ENCODE peak calls at places on chromosome 11, in seven cellular contexts. One of them, this sample, is unnamed.
A peak's percentile ranks its signal among the peaks of the same experiment; 100 is the strongest.

GRCh38 chr11:9745411-9746211 is 81.7 kb downstream of the SWAP70 start:
- DNase-seq in SK-N-SH: no peak
- DNase-seq in HCT116: no peak
- DNase-seq in GM12878: peak; percentile 53
- DNase-seq in K562: no peak
- DNase-seq in H1: no peak
- DNase-seq in HepG2: no peak
- DNase-seq in this sample: no peak

GRCh38 chr11:84564180-84564866 is 1062.8 kb downstream of the DLG2 start:
- DNase-seq in SK-N-SH: peak; percentile 16
- DNase-seq in HCT116: peak; percentile 38
- DNase-seq in GM12878: no peak
- DNase-seq in K562: peak; percentile 50
- DNase-seq in H1: no peak
- DNase-seq in HepG2: peak; percentile 77
- DNase-seq in this sample: peak; percentile 67

GRCh38 chr11:102177974-102178631 is 67.9 kb downstream of the YAP1 start:
- DNase-seq in SK-N-SH: peak; percentile 6
- DNase-seq in HCT116: peak; percentile 87
- DNase-seq in GM12878: no peak
- DNase-seq in K562: no peak
- DNase-seq in H1: no peak
- DNase-seq in HepG2: peak; percentile 85
- DNase-seq in this sample: peak; percentile 73

GRCh38 chr11:45929486-45930030 is 7.1 kb downstream of the LARGE2 start:
- DNase-seq in SK-N-SH: no peak
- DNase-seq in HCT116: no peak
- DNase-seq in GM12878: no peak
- DNase-seq in K562: no peak
- DNase-seq in H1: no peak
- DNase-seq in HepG2: no peak
- DNase-seq in this sample: no peak

GRCh38 chr11:84012171-84012826 is 726.1 kb upstream of the CCDC90B start:
- DNase-seq in SK-N-SH: no peak
- DNase-seq in HCT116: no peak
- DNase-seq in GM12878: no peak
- DNase-seq in K562: no peak
- DNase-seq in H1: no peak
- DNase-seq in HepG2: no peak
- DNase-seq in this sample: no peak

GRCh38 chr11:58905716-58906547 is 33.4 kb upstream of the GLYATL1 start:
- DNase-seq in SK-N-SH: peak; percentile 89
- DNase-seq in HCT116: no peak
- DNase-seq in GM12878: no peak
- DNase-seq in K562: no peak
- DNase-seq in H1: peak; percentile 86
- DNase-seq in HepG2: no peak
- DNase-seq in this sample: no peak

GRCh38 chr11:7457211-7457610 is 28.1 kb upstream of the OLFML1 start:
- DNase-seq in SK-N-SH: no peak
- DNase-seq in HCT116: no peak
- DNase-seq in GM12878: no peak
- DNase-seq in K562: no peak
- DNase-seq in H1: no peak
- DNase-seq in HepG2: no peak
- DNase-seq in this sample: no peak

GRCh38 chr11:12642040-12642439 is 32.2 kb upstream of the TEAD1 start:
- DNase-seq in SK-N-SH: no peak
- DNase-seq in HCT116: no peak
- DNase-seq in GM12878: no peak
- DNase-seq in K562: peak; percentile 50
- DNase-seq in H1: no peak
- DNase-seq in HepG2: peak; percentile 57
- DNase-seq in this sample: no peak

GRCh38 chr11:78898376-78898775 is 323.7 kb upstream of the NARS2 start:
- DNase-seq in SK-N-SH: no peak
- DNase-seq in HCT116: no peak
- DNase-seq in GM12878: no peak
- DNase-seq in K562: no peak
- DNase-seq in H1: no peak
- DNase-seq in HepG2: no peak
- DNase-seq in this sample: no peak

GRCh38 chr11:110031171-110031570 is 62.0 kb upstream of the ZC3H12C start:
- DNase-seq in SK-N-SH: no peak
- DNase-seq in HCT116: no peak
- DNase-seq in GM12878: no peak
- DNase-seq in K562: no peak
- DNase-seq in H1: no peak
- DNase-seq in HepG2: no peak
- DNase-seq in this sample: no peak

GRCh38 chr11:48013269-48013901 is 33.0 kb downstream of the PTPRJ start:
- DNase-seq in SK-N-SH: no peak
- DNase-seq in HCT116: no peak
- DNase-seq in GM12878: no peak
- DNase-seq in K562: no peak
- DNase-seq in H1: no peak
- DNase-seq in HepG2: peak; percentile 71
- DNase-seq in this sample: no peak

GRCh38 chr11:78044706-78045105 is 19.0 kb upstream of the THRSP start:
- DNase-seq in SK-N-SH: no peak
- DNase-seq in HCT116: no peak
- DNase-seq in GM12878: no peak
- DNase-seq in K562: no peak
- DNase-seq in H1: no peak
- DNase-seq in HepG2: no peak
- DNase-seq in this sample: no peak

GRCh38 chr11:117144477-117145392 is 648 bp downstream of the PAFAH1B2 start:
- DNase-seq in SK-N-SH: peak; percentile 90
- DNase-seq in HCT116: no peak
- DNase-seq in GM12878: no peak
- DNase-seq in K562: peak; percentile 75
- DNase-seq in H1: no peak
- DNase-seq in HepG2: peak; percentile 64
- DNase-seq in this sample: peak; percentile 54

GRCh38 chr11:70306586-70307033 is 36.1 kb downstream of the PPFIA1 start:
- DNase-seq in SK-N-SH: no peak
- DNase-seq in HCT116: no peak
- DNase-seq in GM12878: no peak
- DNase-seq in K562: peak; percentile 22
- DNase-seq in H1: no peak
- DNase-seq in HepG2: no peak
- DNase-seq in this sample: no peak

DNA sequence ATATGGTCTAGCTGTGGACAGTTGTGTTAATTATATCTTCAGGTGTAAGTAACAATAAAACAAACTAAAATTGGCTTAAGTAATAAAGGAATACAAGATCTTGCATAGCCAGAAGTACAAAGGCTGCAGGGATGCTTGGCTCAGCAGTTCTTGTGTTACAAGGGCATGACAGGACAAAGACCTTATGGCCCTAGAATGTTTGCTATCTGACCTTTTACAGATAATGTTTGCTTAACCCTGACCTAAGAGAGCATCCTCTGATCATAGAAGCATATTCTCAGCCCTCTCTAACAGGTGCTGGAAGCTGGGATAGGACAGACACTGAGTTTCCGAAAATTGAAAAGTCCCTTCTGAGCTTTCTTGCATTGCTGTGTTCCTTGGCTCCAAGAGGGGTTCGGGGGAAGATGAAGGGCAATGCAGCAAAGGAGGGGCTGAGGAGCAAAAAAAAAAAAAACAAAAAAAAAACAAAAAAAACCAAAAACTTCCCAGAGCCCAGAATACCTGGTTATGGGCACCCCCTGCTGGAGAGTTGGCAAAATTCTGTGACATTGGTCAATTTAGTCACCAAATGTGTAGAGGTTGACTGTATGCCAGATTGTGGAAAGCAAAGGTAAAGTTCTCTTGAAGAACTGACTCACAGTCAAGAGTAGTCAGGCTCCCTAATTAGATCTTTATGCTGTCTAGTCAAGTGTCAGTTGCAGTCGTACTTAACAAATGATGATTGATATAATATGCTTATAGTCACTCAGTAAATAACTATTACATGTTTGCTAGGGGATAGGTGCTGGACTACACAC is 10.4 kb upstream of the HIKESHI start:
- DNase-seq in SK-N-SH: peak; percentile 46
- DNase-seq in HCT116: peak; percentile 39
- DNase-seq in GM12878: peak; percentile 27
- DNase-seq in K562: peak; percentile 76
- DNase-seq in H1: peak; percentile 79
- DNase-seq in HepG2: peak; percentile 70
- DNase-seq in this sample: peak; percentile 65
- TF ChIP-seq JUND in SK-N-SH: no peak
- TF ChIP-seq JUND in HCT116: no peak
- TF ChIP-seq JUND in GM12878: no peak
- TF ChIP-seq JUND in K562: no peak
- TF ChIP-seq JUND in H1: no peak
- TF ChIP-seq JUND in HepG2: no peak
- TF ChIP-seq JUND in this sample: no peak

DNA sequence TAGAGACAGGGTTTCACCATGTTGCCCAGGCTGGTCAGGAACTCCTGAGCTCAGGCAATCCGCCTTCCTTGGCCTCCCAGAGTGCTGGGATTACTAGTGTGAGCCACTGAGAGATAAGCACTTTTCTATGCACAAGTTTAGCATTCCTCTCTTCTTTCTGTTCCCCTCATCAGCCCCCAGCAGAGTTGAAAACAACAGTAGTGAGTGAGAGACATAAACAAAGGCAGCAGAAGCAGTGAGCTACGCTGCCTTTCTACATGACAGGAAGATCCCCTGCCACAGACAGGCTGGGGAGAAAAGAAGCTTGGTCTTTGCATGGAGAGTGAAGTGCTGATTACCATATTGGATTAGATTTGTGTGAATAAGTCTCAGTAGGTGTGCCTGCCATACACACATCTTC is 392.0 kb upstream of the KIRREL3 start:
- DNase-seq in SK-N-SH: no peak
- DNase-seq in HCT116: no peak
- DNase-seq in GM12878: no peak
- DNase-seq in K562: no peak
- DNase-seq in H1: no peak
- DNase-seq in HepG2: no peak
- DNase-seq in this sample: no peak
- TF ChIP-seq JUND in SK-N-SH: no peak
- TF ChIP-seq JUND in HCT116: no peak
- TF ChIP-seq JUND in GM12878: no peak
- TF ChIP-seq JUND in K562: no peak
- TF ChIP-seq JUND in H1: no peak
- TF ChIP-seq JUND in HepG2: no peak
- TF ChIP-seq JUND in this sample: no peak

GRCh38 chr11:28049338-28050216 is 58.4 kb downstream of the KIF18A start:
- DNase-seq in SK-N-SH: no peak
- DNase-seq in HCT116: peak; percentile 76
- DNase-seq in GM12878: no peak
- DNase-seq in K562: no peak
- DNase-seq in H1: no peak
- DNase-seq in HepG2: no peak
- DNase-seq in this sample: no peak
- TF ChIP-seq JUND in SK-N-SH: peak; percentile 85
- TF ChIP-seq JUND in HCT116: peak; percentile 51
- TF ChIP-seq JUND in GM12878: no peak
- TF ChIP-seq JUND in K562: no peak
- TF ChIP-seq JUND in H1: no peak
- TF ChIP-seq JUND in HepG2: no peak
- TF ChIP-seq JUND in this sample: no peak

GRCh38 chr11:61020706-61021235 is 49.3 kb downstream of the CD6 start:
- DNase-seq in SK-N-SH: no peak
- DNase-seq in HCT116: no peak
- DNase-seq in GM12878: no peak
- DNase-seq in K562: no peak
- DNase-seq in H1: no peak
- DNase-seq in HepG2: no peak
- DNase-seq in this sample: no peak

GRCh38 chr11:61018059-61018458 is 46.6 kb downstream of the CD6 start:
- DNase-seq in SK-N-SH: no peak
- DNase-seq in HCT116: no peak
- DNase-seq in GM12878: no peak
- DNase-seq in K562: no peak
- DNase-seq in H1: no peak
- DNase-seq in HepG2: no peak
- DNase-seq in this sample: no peak

GRCh38 chr11:61021661-61022212 is 50.3 kb downstream of the CD6 start:
- DNase-seq in SK-N-SH: no peak
- DNase-seq in HCT116: no peak
- DNase-seq in GM12878: no peak
- DNase-seq in K562: no peak
- DNase-seq in H1: peak; percentile 89
- DNase-seq in HepG2: no peak
- DNase-seq in this sample: peak; percentile 91

GRCh38 chr11:61019818-61020405 is 48.4 kb downstream of the CD6 start:
- DNase-seq in SK-N-SH: no peak
- DNase-seq in HCT116: no peak
- DNase-seq in GM12878: no peak
- DNase-seq in K562: no peak
- DNase-seq in H1: no peak
- DNase-seq in HepG2: no peak
- DNase-seq in this sample: no peak

DNA sequence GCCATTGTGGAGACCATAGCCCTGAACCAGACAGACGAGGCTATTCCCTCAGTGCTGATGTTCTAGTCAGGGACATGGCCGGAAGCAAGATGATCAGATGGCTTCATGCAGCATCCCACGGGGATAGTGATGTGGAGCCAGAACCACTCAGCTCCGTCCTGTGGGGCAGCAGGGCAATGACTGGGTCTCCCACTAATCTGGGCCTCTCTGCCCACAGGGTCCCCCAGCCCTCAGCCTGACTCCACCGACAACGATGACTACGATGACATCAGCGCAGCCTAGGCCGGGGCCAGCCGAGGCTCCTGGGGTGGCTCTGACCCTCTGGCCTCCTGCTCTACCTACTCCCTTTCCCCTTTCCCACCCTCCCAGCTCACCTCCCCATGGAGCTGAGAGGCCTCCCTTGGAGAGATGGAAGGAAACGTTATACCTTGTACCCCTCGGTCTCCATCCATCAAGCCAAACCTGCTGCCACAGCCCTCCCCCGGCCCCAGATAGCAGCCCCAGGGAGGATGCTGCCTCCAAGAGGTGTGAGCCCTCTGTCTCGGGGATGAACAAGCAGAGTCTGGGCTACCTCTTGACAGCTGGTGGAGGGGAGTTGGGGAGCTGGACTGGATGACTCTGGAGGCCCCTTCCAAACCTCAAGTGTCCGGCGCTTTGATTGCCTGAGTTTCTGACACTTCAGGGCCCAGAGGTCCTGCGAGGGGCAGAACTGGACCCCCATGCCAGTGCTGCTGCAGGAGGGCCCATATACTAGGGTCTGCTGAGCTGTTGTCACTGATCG is 47.7 kb downstream of the CD6 start:
- DNase-seq in SK-N-SH: no peak
- DNase-seq in HCT116: no peak
- DNase-seq in GM12878: no peak
- DNase-seq in K562: no peak
- DNase-seq in H1: no peak
- DNase-seq in HepG2: no peak
- DNase-seq in this sample: no peak
- TF ChIP-seq JUND in SK-N-SH: no peak
- TF ChIP-seq JUND in HCT116: no peak
- TF ChIP-seq JUND in GM12878: no peak
- TF ChIP-seq JUND in K562: no peak
- TF ChIP-seq JUND in H1: no peak
- TF ChIP-seq JUND in HepG2: no peak
- TF ChIP-seq JUND in this sample: no peak

GRCh38 chr11:113465786-113466185 is 9.4 kb downstream of the DRD2 start:
- DNase-seq in SK-N-SH: no peak
- DNase-seq in HCT116: no peak
- DNase-seq in GM12878: no peak
- DNase-seq in K562: no peak
- DNase-seq in H1: no peak
- DNase-seq in HepG2: no peak
- DNase-seq in this sample: no peak
- TF ChIP-seq JUND in SK-N-SH: no peak
- TF ChIP-seq JUND in HCT116: no peak
- TF ChIP-seq JUND in GM12878: no peak
- TF ChIP-seq JUND in K562: no peak
- TF ChIP-seq JUND in H1: no peak
- TF ChIP-seq JUND in HepG2: no peak
- TF ChIP-seq JUND in this sample: no peak

This sample was measured in T47D.